ENCODE peak calls at places on chromosomes 12 and 14, in five cellular contexts. Q is HepG2, Z is H1, J is K562, G is GM12878. C is an unnamed sample.

GRCh38 chr12:113867258-113867657 is 98.9 kb downstream of the RBM19 start:
- DNase-seq in Q (peak), Z (peak), J (peak), G (no peak), C (no peak)

GRCh38 chr12:97984951-97985350 is 522.3 kb downstream of the RMST start:
- DNase-seq in Q (no peak), Z (no peak), J (no peak), G (no peak), C (no peak)

GRCh38 chr14:51446771-51447170 is 204.9 kb upstream of the FRMD6 start:
- DNase-seq in Q (no peak), Z (no peak), J (no peak), G (no peak), C (no peak)

GRCh38 chr12:93080994-93081809 is 152.1 kb upstream of the EEA1 start:
- DNase-seq in Q (peak), Z (peak), J (no peak), G (no peak), C (no peak)

GRCh38 chr12:108728820-108729611 is 2.3 kb downstream of the CORO1C start:
- DNase-seq in Q (no peak), Z (no peak), J (no peak), G (no peak), C (no peak)

GRCh38 chr12:122318607-122319311 is 52.5 kb upstream of the VPS33A start:
- DNase-seq in Q (no peak), Z (no peak), J (no peak), G (no peak), C (no peak)

GRCh38 chr14:36556811-36557433 is 25.5 kb downstream of the NKX2-8 start:
- DNase-seq in Q (peak), Z (peak), J (peak), G (no peak), C (peak)

GRCh38 chr12:89939468-89940215 is 231.0 kb upstream of the ATP2B1 start:
- DNase-seq in Q (no peak), Z (no peak), J (no peak), G (no peak), C (no peak)

GRCh38 chr14:77615231-77616132 is 955 bp downstream of the SPTLC2 start:
- DNase-seq in Q (no peak), Z (no peak), J (peak), G (no peak), C (no peak)

GRCh38 chr12:121202407-121203355 is 7.2 kb upstream of the P2RX4 start:
- DNase-seq in Q (no peak), Z (no peak), J (peak), G (no peak), C (no peak)

GRCh38 chr12:58346032-58346632 is 404.8 kb downstream of the ATP23 start:
- DNase-seq in Q (peak), Z (no peak), J (peak), G (no peak), C (peak)

GRCh38 chr12:75959060-75959459 is 72.5 kb downstream of the PHLDA1 start:
- DNase-seq in Q (no peak), Z (no peak), J (no peak), G (no peak), C (no peak)

GRCh38 chr12:26867084-26867483 is 34.1 kb upstream of the ITPR2 start:
- DNase-seq in Q (no peak), Z (no peak), J (no peak), G (peak), C (no peak)

GRCh38 chr12:65450610-65451009 is 172.1 kb downstream of the MSRB3 start:
- DNase-seq in Q (no peak), Z (no peak), J (no peak), G (no peak), C (no peak)

GRCh38 chr12:7935773-7936581 is at the start of gene SLC2A3:
- DNase-seq in Q (peak), Z (peak), J (peak), G (peak), C (no peak)

GRCh38 chr12:7934560-7935463 is 1.2 kb downstream of the SLC2A3 start:
- DNase-seq in Q (no peak), Z (no peak), J (no peak), G (no peak), C (no peak)

GRCh38 chr12:7940906-7941305 is 4.9 kb upstream of the SLC2A3 start:
- DNase-seq in Q (no peak), Z (no peak), J (no peak), G (no peak), C (no peak)

GRCh38 chr12:7935464-7935772 is 569 bp downstream of the SLC2A3 start:
- DNase-seq in Q (no peak), Z (no peak), J (no peak), G (no peak), C (no peak)

GRCh38 chr12:7937867-7938506 is 2.0 kb upstream of the SLC2A3 start:
- DNase-seq in Q (no peak), Z (no peak), J (peak), G (no peak), C (no peak)
- TF ChIP-seq SRF in Q (no peak), Z (no peak), J (no peak), G (no peak), C (no peak)

GRCh38 chr14:70416322-70416716 is 571 bp downstream of the SYNJ2BP start:
- DNase-seq in Q (no peak), Z (no peak), J (no peak), G (no peak), C (no peak)
- TF ChIP-seq SRF in Q (no peak), Z (no peak), J (no peak), G (no peak), C (no peak)

DNA sequence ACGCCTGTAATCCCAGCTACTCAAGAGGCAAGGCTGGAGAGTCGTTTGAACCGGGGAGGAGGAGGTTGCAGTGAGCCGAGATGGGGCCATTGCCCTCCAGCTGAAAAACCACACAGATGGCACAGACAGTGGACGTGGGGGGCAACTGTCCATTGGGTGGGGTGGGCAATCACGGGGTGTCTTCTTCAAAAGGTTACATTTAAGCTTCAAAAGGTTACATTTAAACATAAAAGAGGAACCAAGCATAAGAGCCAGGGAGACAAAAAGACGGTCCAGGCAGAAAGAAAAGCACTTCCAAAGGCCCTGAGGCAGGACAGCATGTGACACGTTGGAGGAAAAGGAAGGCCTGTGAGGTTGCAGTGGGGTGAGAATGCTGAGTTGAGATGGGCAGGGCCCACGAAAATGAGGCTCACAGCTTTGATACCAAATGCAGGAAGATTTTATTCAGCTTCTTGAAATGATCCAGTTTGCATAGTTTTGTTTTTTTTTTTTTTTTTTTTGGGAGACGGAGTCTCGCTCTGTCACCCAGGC is 10.7 kb downstream of the SCARB1 start:
- DNase-seq in Q (no peak), Z (no peak), J (no peak), G (no peak), C (no peak)
- TF ChIP-seq SRF in Q (no peak), Z (no peak), J (no peak), G (no peak), C (no peak)

GRCh38 chr12:77891531-77892147 is 60.9 kb downstream of the NAV3 start:
- DNase-seq in Q (no peak), Z (no peak), J (no peak), G (no peak), C (no peak)

GRCh38 chr12:77894548-77894947 is 63.9 kb downstream of the NAV3 start:
- DNase-seq in Q (no peak), Z (no peak), J (no peak), G (no peak), C (no peak)

GRCh38 chr12:77888611-77889010 is 57.9 kb downstream of the NAV3 start:
- DNase-seq in Q (peak), Z (no peak), J (no peak), G (no peak), C (peak)

GRCh38 chr12:77895699-77896098 is 65.0 kb downstream of the NAV3 start:
- DNase-seq in Q (no peak), Z (no peak), J (no peak), G (no peak), C (no peak)

DNA sequence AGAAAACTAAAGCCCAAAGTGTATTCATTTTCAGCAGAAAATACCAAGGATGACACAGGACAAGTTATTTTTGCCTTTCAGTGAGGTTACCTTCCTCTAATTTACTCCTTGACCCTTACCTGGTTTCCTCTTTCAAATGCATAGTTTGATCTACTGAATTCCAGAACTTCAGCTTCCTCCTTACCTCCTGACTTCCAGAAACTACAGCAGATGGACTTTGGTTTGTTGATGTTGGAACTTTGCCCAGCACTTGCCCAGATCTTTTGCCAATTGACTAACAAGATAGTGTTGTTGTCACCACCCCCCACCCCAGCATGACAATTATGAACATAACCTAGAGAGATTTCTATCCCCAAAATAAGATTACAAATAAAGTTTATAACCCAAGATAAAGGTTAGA is 63.2 kb downstream of the NAV3 start:
- DNase-seq in Q (peak), Z (no peak), J (no peak), G (no peak), C (peak)
- TF ChIP-seq SRF in Q (no peak), Z (no peak), J (no peak), G (no peak), C (peak)

GRCh38 chr14:80491131-80491530 is 279.8 kb upstream of the DIO2 start:
- DNase-seq in Q (peak), Z (no peak), J (no peak), G (peak), C (no peak)
- TF ChIP-seq SRF in Q (no peak), Z (no peak), J (no peak), G (no peak), C (no peak)

GRCh38 chr12:17975763-17976162 is 114.2 kb downstream of the RERGL start:
- DNase-seq in Q (no peak), Z (no peak), J (no peak), G (no peak), C (no peak)

GRCh38 chr12:17975239-17975638 is 114.8 kb downstream of the RERGL start:
- DNase-seq in Q (no peak), Z (no peak), J (no peak), G (no peak), C (no peak)

GRCh38 chr12:17976202-17976601 is 113.8 kb downstream of the RERGL start:
- DNase-seq in Q (no peak), Z (peak), J (no peak), G (no peak), C (no peak)

DNA sequence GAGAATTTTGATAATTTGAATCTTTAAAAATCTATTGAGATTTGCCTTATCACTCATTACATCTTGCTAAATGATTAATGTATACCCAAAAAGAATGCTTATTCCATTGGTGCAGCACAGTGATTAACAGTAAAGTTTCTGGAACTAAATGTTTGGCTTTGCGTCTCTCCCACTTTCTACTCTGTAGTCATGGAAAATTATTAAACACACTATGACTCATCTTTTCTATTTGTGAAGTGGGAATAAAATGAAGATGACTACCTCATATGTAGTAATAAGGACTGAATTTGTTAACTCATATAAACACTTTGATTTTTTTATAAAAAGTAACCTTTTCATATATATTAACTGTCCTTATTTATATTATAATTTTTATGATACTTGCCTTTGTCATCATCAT is 118.1 kb downstream of the RERGL start:
- DNase-seq in Q (no peak), Z (no peak), J (no peak), G (no peak), C (no peak)
- TF ChIP-seq SRF in Q (no peak), Z (no peak), J (no peak), G (no peak), C (no peak)

DNA sequence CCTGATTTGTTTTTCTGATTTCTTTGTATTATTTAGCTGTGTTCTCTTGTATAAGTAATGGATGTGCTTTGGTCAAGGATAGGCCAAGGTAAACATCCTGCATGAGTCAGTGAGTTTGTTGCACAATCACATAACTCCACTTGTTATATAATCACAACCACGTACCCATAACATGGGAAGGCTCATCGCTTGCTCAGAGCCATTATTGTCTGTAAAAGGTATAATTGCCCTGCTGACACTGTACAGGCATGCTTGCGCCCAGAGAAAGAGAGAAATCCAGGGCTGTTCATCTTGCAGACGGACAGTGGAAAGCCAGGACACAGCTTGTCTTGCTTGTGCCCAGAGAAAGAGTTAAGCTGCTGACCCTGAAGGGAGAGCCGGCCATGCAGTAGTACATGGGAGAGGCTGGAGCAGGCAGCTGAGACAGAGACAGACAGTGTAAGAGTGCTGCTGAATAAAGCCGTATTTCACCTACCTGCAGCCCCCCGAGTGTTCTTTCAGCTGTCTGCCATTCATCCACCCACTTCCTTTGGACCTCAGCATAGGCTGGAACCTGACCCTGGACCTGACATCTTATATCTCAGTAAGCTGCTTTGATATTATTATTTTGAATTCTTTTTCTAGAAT is 174.7 kb upstream of the DAAM1 start:
- DNase-seq in Q (peak), Z (no peak), J (no peak), G (no peak), C (no peak)
- TF ChIP-seq SRF in Q (no peak), Z (no peak), J (no peak), G (no peak), C (no peak)

GRCh38 chr12:128205758-128206157 is 61.2 kb upstream of the TMEM132C start:
- DNase-seq in Q (no peak), Z (no peak), J (no peak), G (no peak), C (no peak)
- TF ChIP-seq SRF in Q (no peak), Z (no peak), J (no peak), G (no peak), C (no peak)

C was measured in HCT116.